ENCODE peak calls at places on chromosomes 2 and 18, in five cellular contexts. M is GM12878, G is HepG2, R is K562, C is H1. D is an unnamed sample.

GRCh38 chr18:7000484-7001096 is 117.0 kb downstream of the LAMA1 start:
- DNase-seq in M (no peak), C (no peak), G (peak; percentile 21), R (peak; percentile 22), D (no peak)

GRCh38 chr2:102971661-102972060 is 209.8 kb downstream of the TMEM182 start:
- DNase-seq in M (no peak), G (no peak), R (no peak), C (no peak), D (no peak)

GRCh38 chr2:69298261-69298660 is 88.8 kb downstream of the GFPT1 start:
- DNase-seq in C (no peak), G (peak; percentile 37), M (no peak), R (no peak), D (no peak)

GRCh38 chr18:36672437-36673344 is 156.1 kb downstream of the TPGS2 start:
- DNase-seq in M (no peak), C (no peak), R (no peak), G (no peak), D (no peak)

GRCh38 chr2:85635636-85636035 is 19.6 kb downstream of the USP39 start:
- DNase-seq in C (no peak), G (no peak), R (no peak), M (no peak), D (no peak)

GRCh38 chr2:235230809-235231601 is 262.8 kb upstream of the AGAP1 start:
- DNase-seq in M (no peak), G (no peak), R (no peak), C (no peak), D (no peak)

GRCh38 chr2:46350030-46350699 is 53.0 kb downstream of the EPAS1 start:
- DNase-seq in R (no peak), C (no peak), M (no peak), G (no peak), D (no peak)

GRCh38 chr2:166411473-166412230 is 35.9 kb upstream of the SCN9A start:
- DNase-seq in C (no peak), R (no peak), M (no peak), G (no peak), D (no peak)

GRCh38 chr2:237868631-237869356 is 9.4 kb downstream of the RAMP1 start:
- DNase-seq in R (no peak), C (no peak), G (no peak), M (no peak), D (no peak)

GRCh38 chr2:220270506-220271070 is 643.2 kb downstream of the SLC4A3 start:
- DNase-seq in M (no peak), G (no peak), C (no peak), R (no peak), D (no peak)

GRCh38 chr2:186422226-186422625 is 63.8 kb upstream of the ZC3H15 start:
- DNase-seq in G (no peak), R (no peak), C (no peak), M (no peak), D (no peak)

GRCh38 chr18:2971741-2972552 is 41.0 kb downstream of the LPIN2 start:
- DNase-seq in G (no peak), C (no peak), R (no peak), M (peak; percentile 90), D (no peak)

GRCh38 chr2:121530210-121530562 is 494 bp upstream of the RNU4ATAC start:
- DNase-seq in C (peak; percentile 88), R (peak; percentile 74), M (peak; percentile 52), G (peak; percentile 87), D (peak; percentile 66)

GRCh38 chr2:179580378-179581146 is 280.9 kb downstream of the ZNF385B start:
- DNase-seq in R (no peak), C (no peak), M (no peak), G (peak; percentile 91), D (no peak)

GRCh38 chr2:237141556-237141955 is 55.9 kb downstream of the COPS8 start:
- DNase-seq in R (no peak), M (no peak), C (no peak), G (no peak), D (no peak)

GRCh38 chr18:54323970-54324369 is 33.7 kb downstream of the STARD6 start:
- DNase-seq in R (no peak), G (no peak), M (no peak), C (no peak), D (no peak)

GRCh38 chr18:13241083-13241892 is 22.7 kb downstream of the LDLRAD4 start:
- DNase-seq in M (no peak), G (no peak), R (no peak), C (no peak), D (no peak)

GRCh38 chr2:83686863-83687262 is 772.2 kb downstream of the SUCLG1 start:
- DNase-seq in C (no peak), R (no peak), M (no peak), G (no peak), D (no peak)

GRCh38 chr18:22606563-22607283 is 189.0 kb upstream of the CTAGE1 start:
- DNase-seq in R (no peak), G (no peak), C (no peak), M (no peak), D (no peak)

GRCh38 chr2:160484859-160485520 is 8.6 kb downstream of the RBMS1 start:
- DNase-seq in R (no peak), C (no peak), G (no peak), M (no peak), D (no peak)

GRCh38 chr2:88739985-88740600 is 48.6 kb downstream of the RPIA start:
- DNase-seq in G (peak; percentile 70), C (peak; percentile 91), M (peak; percentile 42), R (peak; percentile 77), D (peak; percentile 64)

GRCh38 chr2:96305091-96305978 is at the start of gene SNRNP200:
- DNase-seq in C (peak; percentile 89), G (peak; percentile 86), M (no peak), R (peak; percentile 89), D (peak; percentile 70)

GRCh38 chr2:215712850-215713230 is 277.0 kb upstream of the FN1 start:
- DNase-seq in C (no peak), R (no peak), G (peak; percentile 42), M (no peak), D (no peak)

GRCh38 chr2:18701981-18702380 is 112.6 kb upstream of the NT5C1B start:
- DNase-seq in R (no peak), G (no peak), M (no peak), C (no peak), D (peak; percentile 11)

GRCh38 chr2:190404487-190404886 is 3.7 kb upstream of the MFSD6 start:
- DNase-seq in R (peak; percentile 65), M (no peak), C (no peak), G (no peak), D (no peak)

GRCh38 chr2:51344886-51345285 is 313.0 kb upstream of the NRXN1 start:
- DNase-seq in C (no peak), M (no peak), R (no peak), G (no peak), D (no peak)

GRCh38 chr18:61845212-61845611 is 47.6 kb downstream of the RNF152 start:
- DNase-seq in M (no peak), C (no peak), R (no peak), G (no peak), D (no peak)

GRCh38 chr2:236107971-236108625 is 60.1 kb downstream of the GBX2 start:
- DNase-seq in M (no peak), G (no peak), R (no peak), C (no peak), D (no peak)

GRCh38 chr18:51651761-51652160 is 454.3 kb upstream of the MEX3C start:
- DNase-seq in G (no peak), M (no peak), R (no peak), C (no peak), D (no peak)

GRCh38 chr2:33395660-33396249 is 80.7 kb upstream of the RASGRP3 start:
- DNase-seq in C (peak; percentile 64), G (peak; percentile 18), R (peak; percentile 52), M (no peak), D (peak; percentile 26)

DNA sequence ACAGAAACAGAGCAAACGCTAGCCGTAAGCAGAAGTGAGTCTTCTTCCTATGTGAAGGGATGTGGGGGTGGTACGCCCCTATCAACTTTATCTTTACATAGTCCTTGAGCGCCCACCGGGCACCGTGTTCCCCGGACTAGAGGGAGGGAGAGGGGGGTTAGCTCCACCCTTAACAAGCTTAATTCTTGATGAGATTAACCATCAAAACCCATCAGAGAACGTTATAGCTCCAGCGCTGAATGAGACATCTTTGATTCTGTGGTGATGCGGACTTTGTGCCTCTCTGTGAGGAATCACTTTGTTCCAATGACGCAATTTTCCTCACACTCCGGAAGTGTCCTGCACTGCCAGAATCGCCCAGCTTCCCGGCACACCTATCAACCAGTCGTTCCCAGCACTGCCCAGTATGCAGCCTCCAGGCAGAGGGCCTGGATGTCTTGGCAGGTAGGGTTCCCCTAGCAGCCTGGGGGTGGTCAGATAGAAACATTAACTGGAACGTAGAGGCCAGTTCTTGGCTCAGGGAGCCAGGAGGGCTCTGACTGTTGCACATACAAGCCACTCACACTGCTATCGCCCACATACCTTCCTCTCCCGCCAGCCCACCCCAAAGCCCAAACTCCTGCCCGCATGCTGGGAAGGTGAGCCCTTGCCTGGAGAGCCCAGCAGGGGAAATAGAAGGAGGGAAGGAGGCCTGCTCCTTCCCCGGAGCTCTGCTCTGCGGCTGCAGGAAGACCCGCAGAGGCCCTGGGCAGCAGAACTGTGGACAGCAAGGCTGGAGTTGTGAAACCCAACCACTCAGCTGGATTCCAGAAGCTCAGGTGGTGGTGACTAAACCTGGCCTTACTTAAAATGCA is 1.9 kb upstream of the ODC1 start:
- DNase-seq in R (no peak), G (peak; percentile 93), M (no peak), C (no peak), D (peak; percentile 58)
- TF ChIP-seq POLR2A in R (no peak), G (peak; percentile 93), M (no peak), C (no peak), D (no peak)

DNA sequence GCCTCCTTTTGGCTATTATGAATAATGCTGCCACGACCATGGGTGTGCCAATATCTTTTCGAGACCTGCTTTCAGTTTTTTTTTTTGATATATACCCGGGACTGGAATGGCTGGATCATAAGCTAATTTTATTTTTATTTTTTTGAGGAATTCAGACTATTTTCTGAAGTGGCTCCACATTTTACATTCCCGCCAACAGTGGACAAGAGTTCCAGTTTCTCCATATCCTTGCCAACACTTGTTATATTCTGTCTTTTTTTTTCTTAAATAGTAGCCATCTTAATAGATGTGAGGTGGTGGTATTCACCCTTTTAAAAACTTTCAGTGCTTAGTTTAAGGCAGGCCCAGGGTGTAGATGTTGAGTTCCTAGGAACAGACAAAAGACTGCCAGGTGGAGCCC is 11.8 kb downstream of the LPIN1 start:
- DNase-seq in M (no peak), G (no peak), R (no peak), C (no peak), D (no peak)
- H3K27ac ChIP-seq in M (no peak overlapping the region), G (no peak overlapping the region), R (peak overlapping the region; percentile 36), C (no peak overlapping the region), D (no peak overlapping the region)

GRCh38 chr2:148306027-148306426 is 285.1 kb downstream of the MBD5 start:
- DNase-seq in M (no peak), G (no peak), R (no peak), C (no peak), D (no peak)
- TF ChIP-seq KDM1A in M (no peak), G (no peak), R (no peak), C (no peak), D (no peak)

DNA sequence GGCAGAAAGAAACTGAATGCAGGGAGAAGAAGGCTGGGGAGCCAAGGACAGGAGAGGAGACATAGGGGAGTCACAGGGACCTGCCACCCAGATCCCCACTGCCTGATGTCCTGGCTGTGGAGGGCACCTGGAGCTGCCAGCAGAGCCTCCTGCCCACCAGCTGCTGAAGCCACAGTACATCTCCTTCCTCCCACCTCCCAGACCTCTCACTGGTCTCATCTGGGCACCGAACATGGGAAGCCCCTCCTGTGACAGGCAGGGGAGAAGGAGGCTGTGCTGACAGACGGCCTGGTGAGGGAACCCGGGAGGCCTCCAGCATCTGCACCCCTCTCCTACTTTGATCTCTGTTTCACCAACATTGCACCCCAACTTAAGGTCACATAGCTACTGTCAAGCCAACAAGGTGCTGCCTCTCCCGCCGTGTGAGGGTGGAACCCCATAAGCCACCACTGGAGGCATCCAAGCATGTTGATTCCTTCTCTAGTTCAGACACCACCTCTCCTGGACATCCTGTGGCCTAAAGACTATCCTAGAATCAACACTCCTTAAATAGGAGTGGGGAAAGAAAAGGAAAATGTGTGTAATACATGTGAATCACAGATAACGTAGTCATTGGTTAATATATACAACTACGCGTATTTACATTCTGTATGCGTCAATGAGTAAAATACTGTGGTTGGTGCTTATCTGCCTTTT is 3.6 kb upstream of the RNPEPL1 start:
- DNase-seq in G (no peak), R (no peak), M (no peak), C (peak; percentile 38), D (no peak)
- TF ChIP-seq POLR2A in G (peak; percentile 8), R (no peak), M (no peak), C (no peak), D (no peak)